ENCODE peak calls at places on chromosomes 13 and 19, in six cellular contexts. B is body of pancreas, L is right lobe of liver, H is A549, S is ovary, C is stomach. O is an unnamed sample.

GRCh38 chr13:101618440-101619187 is 166.1 kb downstream of the ITGBL1 start:
- DNase-seq in L (peak; percentile 33), B (no peak), S (no peak), H (no peak), C (no peak), O (no peak)

GRCh38 chr13:20188649-20189553 is 3.8 kb downstream of the GJB2 start:
- DNase-seq in S (no peak), L (no peak), B (peak; percentile 20), H (no peak), C (no peak), O (no peak)

GRCh38 chr19:30862876-30863275 is 486.4 kb downstream of the TSHZ3 start:
- DNase-seq in L (no peak), B (no peak), H (no peak), S (no peak), C (no peak), O (no peak)

GRCh38 chr13:48656621-48657020 is 2.9 kb downstream of the CYSLTR2 start:
- DNase-seq in L (no peak), C (no peak), B (peak; percentile 12), S (no peak), H (no peak), O (no peak)

GRCh38 chr13:26062853-26063444 is 11.1 kb upstream of the SHISA2 start:
- DNase-seq in C (peak; percentile 49), B (peak; percentile 47), L (no peak), S (no peak), H (no peak), O (no peak)

GRCh38 chr13:48891586-48891985 is 84.1 kb upstream of the FNDC3A start:
- DNase-seq in L (no peak), B (peak; percentile 9), H (no peak), C (no peak), S (no peak), O (peak; percentile 9)

GRCh38 chr13:80481589-80481988 is 140.7 kb upstream of the SPRY2 start:
- DNase-seq in B (no peak), S (no peak), H (no peak), L (no peak), C (no peak), O (no peak)

GRCh38 chr13:106156468-106156867 is 379.0 kb downstream of the EFNB2 start:
- DNase-seq in S (no peak), B (no peak), L (no peak), H (no peak), C (no peak), O (peak; percentile 57)

GRCh38 chr19:11767633-11768133 is 883 bp downstream of the ZNF441 start:
- DNase-seq in H (no peak), L (peak; percentile 80), B (peak; percentile 74), S (peak; percentile 20), C (peak; percentile 49), O (no peak)

GRCh38 chr19:48318286-48318987 is 6.9 kb upstream of the EMP3 start:
- DNase-seq in L (peak; percentile 24), S (no peak), H (no peak), B (no peak), C (no peak), O (no peak)

GRCh38 chr19:48321372-48321621 is 4.1 kb upstream of the EMP3 start:
- DNase-seq in B (peak; percentile 99), C (peak; percentile 99), H (peak; percentile 99), S (peak; percentile 99), L (peak; percentile 99), O (peak; percentile 77)

GRCh38 chr19:48319647-48320537 is 5.5 kb upstream of the EMP3 start:
- DNase-seq in C (peak; percentile 91), S (peak; percentile 68), H (peak; percentile 89), B (peak; percentile 87), L (peak; percentile 88), O (peak; percentile 48)

GRCh38 chr19:48325265-48325910 is at the start of gene EMP3:
- DNase-seq in L (peak; percentile 57), B (peak; percentile 58), C (peak; percentile 69), S (peak; percentile 89), H (peak; percentile 93), O (peak; percentile 69)

DNA sequence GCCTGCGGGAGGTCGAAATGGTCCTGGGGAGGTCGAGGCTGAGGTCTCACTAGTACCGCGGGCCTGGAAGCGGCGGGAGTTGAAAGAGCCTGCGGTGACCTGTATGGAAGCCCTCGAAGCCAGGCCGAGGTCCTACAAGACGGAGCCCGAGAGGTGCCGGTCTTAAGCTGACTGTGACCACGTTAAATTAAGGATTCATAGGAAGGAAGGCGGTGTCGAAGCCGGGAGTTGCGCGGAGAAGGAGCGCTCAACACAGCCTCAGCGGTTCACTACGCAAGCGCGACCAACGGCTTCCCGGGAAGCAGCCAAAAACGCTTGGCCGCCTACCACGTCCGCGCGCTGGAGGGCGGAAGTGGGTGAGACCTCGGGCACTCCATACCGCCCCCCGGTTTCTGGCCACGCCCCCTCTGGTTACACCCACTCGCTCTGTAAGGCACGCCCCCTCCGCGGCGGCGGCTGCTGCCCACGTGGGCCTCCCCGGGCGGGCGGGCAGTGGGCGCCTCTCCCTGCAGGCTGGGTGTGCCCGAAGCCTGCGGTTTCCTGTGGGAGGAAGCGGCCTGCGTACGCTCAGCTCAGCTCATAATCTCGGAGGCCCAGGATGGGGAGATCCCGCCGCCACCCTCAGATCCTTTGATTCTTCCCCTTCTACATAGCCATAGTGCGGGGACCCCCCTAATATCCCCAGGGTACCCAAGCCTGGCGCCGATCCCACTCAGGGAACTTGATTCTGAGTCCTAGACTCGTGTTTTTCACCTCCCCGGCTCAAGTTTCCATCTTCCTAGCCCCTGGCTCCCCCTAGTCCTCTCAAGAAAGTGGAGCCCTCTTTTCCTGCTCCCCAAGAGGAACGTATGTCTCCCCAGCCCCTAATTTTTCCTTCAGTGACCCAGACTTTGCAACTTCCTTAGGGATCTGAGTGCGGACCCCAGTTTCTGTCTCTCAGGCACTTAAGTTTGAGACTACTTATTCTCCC is 3.4 kb upstream of the EMP3 start:
- DNase-seq in S (peak; percentile 100), C (peak; percentile 99), H (peak; percentile 94), L (peak; percentile 100), B (peak; percentile 98), O (peak; percentile 75)
- TF ChIP-seq POLR2A in S (peak; percentile 80), C (no peak), H (peak; percentile 72), L (peak; percentile 86), B (peak; percentile 87), O (no peak)

GRCh38 chr19:47761566-47761965 is 16.2 kb downstream of the NOP53 start:
- DNase-seq in S (no peak), C (no peak), H (no peak), B (no peak), L (no peak), O (no peak)

GRCh38 chr19:47760632-47760999 is 15.3 kb downstream of the NOP53 start:
- DNase-seq in S (no peak), L (no peak), C (no peak), H (no peak), B (no peak), O (no peak)

GRCh38 chr19:47765522-47766358 is 12.8 kb upstream of the SELENOW start:
- DNase-seq in C (peak; percentile 72), H (peak; percentile 58), B (peak; percentile 63), L (peak; percentile 69), S (peak; percentile 44), O (no peak)

GRCh38 chr19:47762151-47762550 is 16.4 kb upstream of the SELENOW start:
- DNase-seq in C (no peak), B (no peak), H (no peak), S (no peak), L (no peak), O (no peak)

GRCh38 chr19:47762615-47763308 is 15.7 kb upstream of the SELENOW start:
- DNase-seq in B (no peak), H (no peak), C (no peak), S (no peak), L (peak; percentile 38), O (no peak)
- TF ChIP-seq POLR2A in B (no peak), H (no peak), C (no peak), S (no peak), L (no peak), O (no peak)

GRCh38 chr19:16111909-16112752 is 442 bp downstream of the RAB8A start:
- DNase-seq in S (no peak), C (no peak), L (no peak), B (no peak), H (no peak), O (no peak)
- TF ChIP-seq POLR2A in S (peak; percentile 68), C (no peak), L (peak; percentile 60), B (peak; percentile 81), H (no peak), O (no peak)

GRCh38 chr19:19274716-19275115 is 1.6 kb upstream of the TM6SF2 start:
- DNase-seq in H (no peak), B (peak; percentile 19), L (peak; percentile 74), C (no peak), S (no peak), O (no peak)

GRCh38 chr19:19274146-19274545 is 1.0 kb upstream of the TM6SF2 start:
- DNase-seq in H (no peak), L (no peak), C (no peak), B (no peak), S (no peak), O (no peak)

GRCh38 chr19:19270749-19271571 is 2.1 kb downstream of the TM6SF2 start:
- DNase-seq in S (no peak), H (no peak), C (no peak), B (no peak), L (no peak), O (no peak)

GRCh38 chr19:19269952-19270694 is 3.0 kb downstream of the TM6SF2 start:
- DNase-seq in L (no peak), C (no peak), S (no peak), H (no peak), B (no peak), O (no peak)

GRCh38 chr19:19271828-19272599 is 1.1 kb downstream of the TM6SF2 start:
- DNase-seq in B (no peak), S (no peak), C (no peak), H (no peak), L (no peak), O (no peak)
- TF ChIP-seq POLR2A in B (no peak), S (no peak), C (no peak), H (no peak), L (no peak), O (no peak)

GRCh38 chr19:42284066-42284501 is 15.0 kb downstream of the CIC start:
- DNase-seq in H (peak; percentile 87), L (peak; percentile 90), C (peak; percentile 87), S (peak; percentile 86), B (peak; percentile 84), O (peak; percentile 93)
- TF ChIP-seq POLR2A in H (peak; percentile 54), L (peak; percentile 59), C (no peak), S (peak; percentile 82), B (no peak), O (peak; percentile 34)

GRCh38 chr13:40652588-40652940 is 13.9 kb downstream of the FOXO1 start:
- DNase-seq in C (no peak), S (no peak), B (no peak), L (no peak), H (no peak), O (no peak)
- TF ChIP-seq POLR2A in C (no peak), S (no peak), B (no peak), L (no peak), H (no peak), O (no peak)

DNA sequence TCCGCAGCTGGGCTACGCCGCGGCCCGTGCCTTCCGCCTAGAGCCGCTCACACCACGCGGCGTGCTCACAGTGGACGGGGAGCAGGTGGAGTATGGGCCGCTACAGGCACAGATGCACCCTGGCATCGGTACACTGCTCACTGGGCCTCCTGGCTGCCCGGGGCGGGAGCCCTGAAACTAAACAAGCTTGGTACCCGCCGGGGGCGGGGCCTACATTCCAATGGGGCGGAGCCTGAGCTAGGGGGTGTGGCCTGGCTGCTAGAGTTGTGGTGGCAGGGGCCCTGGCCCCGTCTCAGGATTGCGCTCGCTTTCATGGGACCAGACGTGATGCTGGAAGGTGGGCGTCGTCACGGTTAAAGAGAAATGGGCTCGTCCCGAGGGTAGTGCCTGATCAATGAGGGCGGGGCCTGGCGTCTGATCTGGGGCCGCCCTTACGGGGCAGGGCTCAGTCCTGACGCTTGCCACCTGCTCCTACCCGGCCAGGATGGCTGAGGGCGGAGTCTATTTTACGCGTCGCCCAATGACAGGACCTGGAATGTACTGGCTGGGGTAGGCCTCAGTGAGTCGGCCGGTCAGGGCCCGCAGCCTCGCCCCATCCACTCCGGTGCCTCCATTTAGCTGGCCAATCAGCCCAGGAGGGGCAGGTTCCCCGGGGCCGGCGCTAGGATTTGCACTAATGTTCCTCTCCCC is 7.4 kb downstream of the DBP start:
- DNase-seq in B (no peak), S (peak; percentile 91), L (peak; percentile 44), C (peak; percentile 89), H (no peak), O (no peak)
- TF ChIP-seq POLR2A in B (no peak), S (no peak), L (no peak), C (no peak), H (no peak), O (no peak)

O was measured in H54.